ENCODE peak calls at places on chromosomes 4 and X, in seven cellular contexts. M is pancreas, Z is nephron progenitor cell, S is GM06990, A is A673, Q is BE2C, K is MCF 10A. H is an unnamed sample.
A peak's percentile ranks its signal among the peaks of the same experiment; 100 is the strongest.

GRCh38 chr4:2793920-2794706 is 1.2 kb downstream of the SH3BP2 start:
- DNase-seq in S (peak; percentile 16), Z (no peak), M (peak; percentile 82), A (no peak), Q (peak; percentile 83), K (peak; percentile 77), H (peak; percentile 80)

GRCh38 chr4:29046166-29046565 is 1674.0 kb upstream of the PCDH7 start:
- DNase-seq in A (peak; percentile 3), Q (no peak), S (no peak), Z (no peak), M (no peak), K (peak; percentile 2), H (no peak)

GRCh38 chr4:71004281-71004851 is 10.9 kb downstream of the DCK start:
- DNase-seq in M (no peak), Z (peak; percentile 11), K (no peak), S (peak; percentile 33), Q (peak; percentile 41), A (no peak), H (no peak)

GRCh38 chr4:33063238-33063637 is 2343.1 kb downstream of the PCDH7 start:
- DNase-seq in M (no peak), K (no peak), Q (no peak), A (no peak), Z (no peak), S (no peak), H (no peak)

GRCh38 chrX:138191998-138192397 is 519.5 kb downstream of the FGF13 start:
- DNase-seq in M (peak; percentile 10), Q (peak; percentile 7), Z (peak; percentile 41), A (peak; percentile 70), K (peak; percentile 43), S (no peak), H (no peak)

GRCh38 chr4:6908397-6909112 is 1.1 kb upstream of the TBC1D14 start:
- DNase-seq in Z (no peak), S (no peak), A (no peak), K (no peak), M (no peak), Q (peak; percentile 67), H (no peak)

GRCh38 chr4:139472761-139473335 is 18.9 kb downstream of the RAB33B start:
- DNase-seq in S (no peak), A (no peak), M (no peak), Z (no peak), Q (no peak), K (no peak), H (no peak)

GRCh38 chrX:136168929-136169735 is 21.8 kb downstream of the FHL1 start:
- DNase-seq in K (peak; percentile 56), Z (peak; percentile 41), A (peak; percentile 58), Q (peak; percentile 59), M (no peak), S (no peak), H (no peak)

GRCh38 chr4:15781427-15782095 is 3.4 kb downstream of the CD38 start:
- DNase-seq in Z (no peak), S (peak; percentile 54), Q (no peak), M (no peak), K (peak; percentile 65), A (no peak), H (no peak)

GRCh38 chr4:5051210-5051691 is at the start of gene STK32B:
- DNase-seq in Z (peak; percentile 77), Q (peak; percentile 51), S (peak; percentile 12), K (peak; percentile 45), M (peak; percentile 30), A (peak; percentile 84), H (peak; percentile 90)

GRCh38 chrX:13868481-13869040 is 51.7 kb upstream of the GPM6B start:
- DNase-seq in K (peak; percentile 40), A (no peak), M (no peak), Q (no peak), Z (no peak), S (no peak), H (no peak)

GRCh38 chr4:128232719-128233118 is 54.9 kb downstream of the PGRMC2 start:
- DNase-seq in Q (no peak), Z (no peak), M (no peak), K (no peak), S (no peak), A (no peak), H (no peak)

GRCh38 chr4:109559625-109559982 is 442 bp upstream of the MCUB start:
- DNase-seq in Q (no peak), A (no peak), Z (peak; percentile 47), K (no peak), S (no peak), M (no peak), H (no peak)

GRCh38 chr4:40918330-40918729 is 168.6 kb downstream of the NSUN7 start:
- DNase-seq in K (peak; percentile 91), S (no peak), Z (no peak), A (peak; percentile 92), Q (peak; percentile 38), M (no peak), H (no peak)

GRCh38 chr4:76208005-76208765 is 5.4 kb downstream of the SCARB2 start:
- DNase-seq in A (peak; percentile 39), Z (no peak), Q (peak; percentile 70), S (no peak), K (peak; percentile 83), M (peak; percentile 77), H (no peak)

GRCh38 chr4:14254252-14254651 is 626.7 kb upstream of the BOD1L1 start:
- DNase-seq in Q (peak; percentile 11), K (peak; percentile 71), M (peak; percentile 60), A (peak; percentile 53), Z (peak; percentile 34), S (peak; percentile 4), H (no peak)

GRCh38 chrX:105653891-105654290 is 168.4 kb upstream of the NRK start:
- DNase-seq in K (no peak), Z (no peak), Q (no peak), A (no peak), M (no peak), S (no peak), H (no peak)

GRCh38 chrX:20620301-20620700 is 353.6 kb upstream of the RPS6KA3 start:
- DNase-seq in Q (no peak), S (no peak), Z (no peak), A (no peak), M (no peak), K (peak; percentile 33), H (no peak)

GRCh38 chr4:54099287-54099958 is 540 bp upstream of the GSX2 start:
- DNase-seq in S (no peak), Z (peak; percentile 42), K (no peak), A (no peak), Q (no peak), M (no peak), H (no peak)

GRCh38 chr4:113411496-113411938 is 350.0 kb downstream of the CAMK2D start:
- DNase-seq in A (peak; percentile 37), S (no peak), M (no peak), Z (no peak), K (peak; percentile 94), Q (no peak), H (no peak)

GRCh38 chr4:24889991-24890390 is 22.9 kb downstream of the CCDC149 start:
- DNase-seq in Q (no peak), Z (no peak), M (no peak), S (no peak), A (no peak), K (no peak), H (no peak)

GRCh38 chr4:1009647-1010521 is 1.5 kb upstream of the FGFRL1 start:
- DNase-seq in A (peak; percentile 66), M (peak; percentile 80), S (peak; percentile 66), Z (peak; percentile 80), K (peak; percentile 56), Q (peak; percentile 72), H (no peak)
- TF ChIP-seq CTCF in A (peak; percentile 19), M (no peak), S (no peak), Z (peak; percentile 16), K (peak; percentile 6), Q (no peak), H (peak; percentile 55)

GRCh38 chr4:73815145-73815544 is 21.3 kb upstream of the CXCL6 start:
- DNase-seq in Z (no peak), A (no peak), S (no peak), M (no peak), Q (no peak), K (no peak), H (no peak)
- TF ChIP-seq CTCF in Z (no peak), A (no peak), S (no peak), M (no peak), Q (no peak), K (no peak), H (no peak)

DNA sequence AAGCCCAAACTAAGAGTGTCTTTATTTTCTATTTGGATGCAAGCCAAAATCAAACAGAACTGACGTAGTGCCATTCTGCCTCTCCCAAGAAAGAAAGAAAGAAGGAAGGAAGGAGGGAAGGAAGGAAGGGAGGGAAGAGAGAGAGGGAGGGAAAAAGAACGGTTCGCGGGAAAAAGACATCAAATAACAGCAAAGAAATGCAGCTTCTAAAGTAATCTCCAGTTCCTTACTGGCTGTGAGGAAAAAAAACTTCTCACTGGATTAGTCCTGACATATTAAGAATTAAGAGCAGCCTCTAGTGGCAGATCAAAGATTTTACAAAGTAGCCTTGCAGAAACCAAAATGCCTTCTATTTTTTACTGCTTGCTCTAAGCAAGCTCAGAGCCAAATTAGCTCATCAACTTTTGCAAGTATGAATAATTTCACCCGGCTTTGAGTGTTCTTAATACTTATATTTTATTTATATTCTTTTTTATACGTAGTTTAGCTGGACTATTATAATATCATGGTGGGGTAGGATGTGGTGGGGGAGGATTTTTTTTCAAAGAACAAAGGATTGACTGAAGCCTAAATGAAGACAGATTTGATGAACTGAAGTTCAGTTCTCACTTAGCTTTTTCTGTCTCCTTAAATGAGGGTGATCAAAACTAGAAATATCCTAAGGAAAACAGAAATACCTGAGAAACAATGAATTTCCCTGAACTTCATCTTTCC is 36.6 kb downstream of the PITX2 start:
- DNase-seq in M (no peak), Z (no peak), K (peak; percentile 68), Q (no peak), A (peak; percentile 86), S (no peak), H (no peak)
- TF ChIP-seq CTCF in M (no peak), Z (peak; percentile 36), K (peak; percentile 60), Q (peak; percentile 48), A (peak; percentile 71), S (peak; percentile 45), H (peak; percentile 85)

GRCh38 chr4:152240232-152240631 is 295.7 kb downstream of the FBXW7 start:
- DNase-seq in K (no peak), A (no peak), Q (no peak), Z (no peak), M (no peak), S (no peak), H (no peak)

GRCh38 chr4:152239216-152239615 is 296.7 kb downstream of the FBXW7 start:
- DNase-seq in Z (no peak), Q (no peak), S (no peak), K (no peak), A (no peak), M (no peak), H (no peak)

GRCh38 chr4:152234571-152234970 is 301.3 kb downstream of the FBXW7 start:
- DNase-seq in K (no peak), A (no peak), Z (no peak), Q (no peak), M (no peak), S (no peak), H (no peak)

GRCh38 chr4:152236519-152237056 is 299.3 kb downstream of the FBXW7 start:
- DNase-seq in Z (no peak), S (no peak), M (no peak), A (no peak), K (no peak), Q (no peak), H (no peak)

DNA sequence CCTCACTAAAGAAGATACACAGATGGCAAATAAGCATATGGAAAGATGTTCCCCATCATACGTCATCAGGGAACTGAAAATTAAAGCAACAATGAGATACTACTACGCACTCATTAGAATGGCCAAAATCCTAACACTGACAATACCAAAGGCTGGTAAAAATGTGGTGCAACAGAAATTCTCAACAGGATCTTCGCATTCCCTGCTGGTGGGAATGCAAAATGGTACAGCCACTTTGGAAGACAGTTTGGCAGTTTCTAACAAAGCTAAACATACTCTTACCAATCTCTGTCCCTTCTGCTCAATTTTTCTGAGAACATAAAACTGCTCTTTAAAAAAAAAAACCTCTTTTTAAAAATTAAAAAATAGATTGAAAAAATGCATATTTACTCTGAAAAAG is 300.2 kb downstream of the FBXW7 start:
- DNase-seq in M (no peak), A (no peak), K (no peak), Z (no peak), Q (no peak), S (no peak), H (no peak)
- TF ChIP-seq CTCF in M (no peak), A (no peak), K (no peak), Z (no peak), Q (no peak), S (no peak), H (no peak)

H was measured in chondrocyte.